ENCODE peak calls at places on chromosomes 3 and 15, in six cellular contexts. U is right lobe of liver, T is astrocyte of the spinal cord, D is choroid plexus epithelial cell, I is AG09309, G is AG04450. X is an unnamed sample.

GRCh38 chr3:107100573-107100972 is 276.7 kb upstream of the CCDC54 start:
- DNase-seq in G (no peak), D (no peak), T (no peak), I (no peak), U (no peak), X (no peak)

GRCh38 chr3:189337672-189338071 is 165.9 kb downstream of the TPRG1 start:
- DNase-seq in U (no peak), D (no peak), I (no peak), G (no peak), T (no peak), X (no peak)

GRCh38 chr3:12384451-12385233 is 95.8 kb downstream of the PPARG start:
- DNase-seq in G (no peak), I (no peak), T (no peak), U (no peak), D (peak), X (no peak)

GRCh38 chr3:133927543-133928066 is 31.9 kb upstream of the RAB6B start:
- DNase-seq in D (no peak), I (no peak), T (peak), U (peak), G (no peak), X (no peak)

GRCh38 chr3:86416334-86416733 is 574.6 kb downstream of the VGLL3 start:
- DNase-seq in G (no peak), T (peak), D (no peak), U (no peak), I (no peak), X (no peak)

GRCh38 chr3:197420115-197420514 is 121.7 kb upstream of the DLG1 start:
- DNase-seq in T (peak), G (no peak), U (no peak), D (no peak), I (no peak), X (no peak)

GRCh38 chr3:134373278-134373941 is 837 bp downstream of the AMOTL2 start:
- DNase-seq in T (peak), D (peak), U (peak), I (peak), G (peak), X (no peak)

GRCh38 chr3:143472731-143473523 is 353.4 kb downstream of the CHST2 start:
- DNase-seq in T (no peak), U (no peak), D (no peak), I (no peak), G (no peak), X (no peak)

GRCh38 chr15:64521726-64522164 is 61.4 kb downstream of the ZNF609 start:
- DNase-seq in T (peak), D (peak), I (peak), G (no peak), U (no peak), X (no peak)

GRCh38 chr15:50418041-50418583 is 6.1 kb upstream of the USP8 start:
- DNase-seq in U (no peak), T (no peak), G (no peak), I (no peak), D (no peak), X (no peak)

GRCh38 chr3:65912647-65913046 is 126.1 kb downstream of the MAGI1 start:
- DNase-seq in G (no peak), T (no peak), U (no peak), D (no peak), I (no peak), X (no peak)

GRCh38 chr3:189871384-189871783 is 240.2 kb downstream of the TP63 start:
- DNase-seq in G (no peak), I (no peak), T (no peak), D (no peak), U (no peak), X (no peak)

GRCh38 chr3:125146601-125147490 is 65.7 kb downstream of the SLC12A8 start:
- DNase-seq in I (no peak), T (no peak), D (no peak), U (peak), G (no peak), X (no peak)

GRCh38 chr15:39919396-39919739 is 698 bp downstream of the GPR176 start:
- DNase-seq in U (no peak), T (no peak), G (no peak), D (no peak), I (no peak), X (no peak)

GRCh38 chr3:8278448-8278847 is 223.2 kb upstream of the LMCD1 start:
- DNase-seq in D (no peak), I (no peak), U (no peak), T (no peak), G (no peak), X (no peak)

GRCh38 chr15:83565553-83566159 is 88.3 kb upstream of the ADAMTSL3 start:
- DNase-seq in D (peak), I (no peak), U (no peak), G (no peak), T (peak), X (no peak)

GRCh38 chr3:182239316-182239715 is 527.6 kb downstream of the SOX2 start:
- DNase-seq in D (no peak), T (no peak), U (no peak), I (no peak), G (no peak), X (no peak)

GRCh38 chr15:34650177-34650576 is 66.7 kb upstream of the GOLGA8B start:
- DNase-seq in U (no peak), G (peak), T (peak), D (peak), I (no peak), X (peak)

GRCh38 chr3:149815728-149816127 is 2.7 kb downstream of the RNF13 start:
- DNase-seq in G (no peak), U (no peak), T (no peak), I (no peak), D (no peak), X (no peak)

GRCh38 chr15:27970661-27971392 is 128.3 kb downstream of the OCA2 start:
- DNase-seq in T (no peak), D (no peak), U (no peak), G (no peak), I (no peak), X (no peak)

GRCh38 chr3:161386991-161387390 is 15.7 kb upstream of the SPTSSB start:
- DNase-seq in T (no peak), I (no peak), D (no peak), U (no peak), G (no peak), X (no peak)

GRCh38 chr15:74821091-74821789 is 5.2 kb upstream of the CPLX3 start:
- DNase-seq in I (no peak), G (no peak), D (no peak), U (no peak), T (no peak), X (no peak)

GRCh38 chr3:23840521-23840920 is 34.8 kb downstream of the UBE2E1 start:
- DNase-seq in G (no peak), U (no peak), D (no peak), I (no peak), T (no peak), X (no peak)

GRCh38 chr3:139521144-139521543 is 18.4 kb downstream of the RBP1 start:
- DNase-seq in G (no peak), I (no peak), U (no peak), D (no peak), T (no peak), X (no peak)

GRCh38 chr3:139518926-139519842 is 20.4 kb downstream of the RBP1 start:
- DNase-seq in G (no peak), T (no peak), U (no peak), I (no peak), D (no peak), X (no peak)

GRCh38 chr3:139521811-139522210 is 17.7 kb downstream of the RBP1 start:
- DNase-seq in U (no peak), T (no peak), I (no peak), G (no peak), D (no peak), X (no peak)

GRCh38 chr3:139518296-139518695 is 21.2 kb downstream of the RBP1 start:
- DNase-seq in G (no peak), D (no peak), T (no peak), I (no peak), U (no peak), X (no peak)

DNA sequence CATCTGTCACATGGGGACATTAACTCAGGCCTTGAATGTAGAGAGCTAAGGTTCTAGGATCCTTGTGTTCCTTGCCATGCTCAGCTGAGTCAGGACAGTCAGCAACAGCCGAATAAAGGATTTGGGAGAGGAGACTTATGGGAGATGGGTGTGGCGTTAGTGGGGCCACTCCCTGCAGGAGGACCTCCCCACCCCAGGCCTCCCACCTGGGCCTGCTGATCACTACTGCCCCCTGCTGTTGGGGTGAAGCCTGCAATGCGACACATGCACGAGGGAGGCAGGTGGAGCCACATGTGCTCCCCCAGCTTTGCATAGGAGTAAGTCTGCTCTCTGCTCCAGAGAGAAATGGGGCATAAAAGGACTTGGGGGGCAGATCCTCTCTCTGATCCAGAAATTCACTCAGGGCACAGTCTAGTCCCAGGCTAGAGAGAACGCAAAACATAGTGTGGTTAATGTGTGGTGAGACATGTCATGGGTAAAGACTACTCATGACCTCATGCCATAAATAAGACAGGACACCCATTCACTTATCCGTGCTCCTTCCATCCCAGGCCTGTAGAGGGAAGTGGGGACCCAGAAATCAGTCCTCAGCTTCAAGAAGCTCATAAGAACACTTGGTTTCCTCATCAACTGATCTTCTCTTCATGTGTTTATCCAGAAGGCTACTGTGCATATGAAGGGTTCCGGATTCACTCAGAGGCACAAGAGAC is 19.4 kb downstream of the RBP1 start:
- DNase-seq in I (no peak), T (peak), D (peak), G (no peak), U (no peak), X (no peak)
- TF ChIP-seq CTCF in I (peak), T (peak), D (peak), G (peak), U (peak), X (peak)

GRCh38 chr15:70156781-70157261 is 59.1 kb upstream of the TLE3 start:
- DNase-seq in G (no peak), T (peak), U (no peak), D (no peak), I (no peak), X (no peak)
- H3K4me3 ChIP-seq in G (no peak), T (no peak), U (no peak), D (no peak), I (no peak), X (no peak)

DNA sequence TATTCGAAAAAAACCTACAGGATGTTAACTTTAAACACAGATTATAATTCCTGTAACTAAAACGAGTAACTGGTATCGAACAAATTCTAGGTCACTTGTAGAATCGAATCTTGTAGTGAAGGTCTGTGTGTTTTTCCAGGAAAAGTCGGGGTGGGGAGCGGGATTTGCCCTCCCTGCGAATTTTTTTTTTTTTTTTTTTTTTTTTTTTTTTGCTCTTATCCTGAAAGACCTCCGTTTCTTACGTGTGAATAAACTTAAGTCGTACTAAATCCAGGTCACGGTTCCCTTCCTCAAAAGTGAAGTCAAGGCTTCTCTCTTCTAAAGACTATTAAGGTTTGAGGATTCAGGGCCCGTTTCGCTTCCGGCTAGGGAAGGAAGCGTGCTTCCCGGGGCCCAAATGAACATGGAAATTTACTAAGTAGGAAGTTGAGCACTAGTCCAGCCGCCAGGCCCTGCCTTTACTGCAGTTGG is 775 bp downstream of the TBC1D5 start:
- DNase-seq in U (no peak), G (no peak), D (peak), I (no peak), T (no peak), X (peak)
- TF ChIP-seq CTCF in U (no peak), G (no peak), D (no peak), I (no peak), T (no peak), X (no peak)

DNA sequence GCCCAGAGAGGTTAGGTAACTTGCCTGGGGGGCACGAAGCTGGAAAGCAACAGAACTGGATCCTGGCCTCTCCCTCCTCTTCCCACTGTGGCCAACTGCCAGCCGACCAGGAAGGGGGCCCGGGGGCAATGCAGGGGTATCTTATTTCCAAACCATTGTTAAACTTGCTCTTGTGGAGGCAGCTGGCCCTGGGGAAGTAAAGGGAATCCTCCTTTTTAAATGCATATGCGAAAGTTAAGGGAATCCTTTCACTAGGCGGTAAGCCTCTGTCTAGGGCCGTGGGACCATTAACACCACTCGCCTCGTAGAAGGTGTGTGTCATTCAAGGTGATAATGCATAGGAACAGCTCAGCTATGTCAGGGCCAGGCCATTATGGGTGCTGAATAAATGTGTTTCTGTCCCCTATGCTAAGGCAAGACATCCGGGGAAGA is 68.6 kb downstream of the ST6GAL1 start:
- DNase-seq in D (no peak), I (no peak), U (no peak), T (no peak), G (no peak), X (no peak)
- H3K4me3 ChIP-seq in D (no peak), I (no peak), U (no peak), T (no peak), G (no peak), X (no peak)

GRCh38 chr15:99961011-99961441 is 227.8 kb upstream of the LYSMD4 start:
- DNase-seq in T (peak), G (no peak), U (no peak), I (no peak), D (peak), X (no peak)

GRCh38 chr15:99963976-99964375 is 230.7 kb upstream of the LYSMD4 start:
- DNase-seq in G (no peak), I (no peak), U (no peak), D (no peak), T (no peak), X (no peak)

GRCh38 chr15:99962006-99962561 is 228.8 kb upstream of the LYSMD4 start:
- DNase-seq in U (no peak), T (no peak), D (no peak), I (no peak), G (no peak), X (no peak)

GRCh38 chr15:99965376-99965775 is 232.1 kb upstream of the LYSMD4 start:
- DNase-seq in I (no peak), U (no peak), T (no peak), G (no peak), D (no peak), X (no peak)

DNA sequence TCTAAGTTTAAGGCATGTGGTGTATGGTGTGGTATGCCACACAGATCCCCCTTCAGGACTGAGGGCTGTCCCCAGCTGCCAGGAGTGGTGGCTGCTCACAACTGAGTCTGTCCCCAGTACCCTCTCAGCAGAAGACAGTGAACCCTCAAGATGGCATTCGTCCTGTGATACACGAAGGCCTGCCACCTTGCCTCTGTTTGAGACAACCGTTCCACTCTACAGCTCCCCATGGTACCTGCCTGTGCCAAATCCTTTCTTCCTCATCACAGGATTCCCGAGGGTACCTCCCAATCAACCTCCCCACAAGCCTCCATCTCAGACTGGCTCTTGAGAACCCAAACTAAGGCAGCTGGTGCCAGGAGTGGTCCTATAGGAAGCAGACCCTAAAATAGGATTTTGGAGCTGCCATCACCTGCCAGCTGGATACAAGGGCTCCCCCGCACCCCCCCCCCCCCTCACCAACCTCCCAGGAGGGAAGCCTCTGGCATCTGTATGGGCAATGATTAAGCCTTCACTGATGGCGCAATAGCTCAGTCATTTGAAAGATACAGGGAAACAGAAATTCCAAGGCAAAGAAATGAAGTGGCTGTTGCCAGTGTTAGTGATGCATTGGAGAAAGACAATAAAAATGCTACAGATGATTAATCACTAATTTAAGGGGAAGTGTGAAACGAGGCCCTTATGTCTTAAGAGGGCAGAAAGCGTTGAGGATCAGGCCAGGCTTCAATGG is 230.0 kb upstream of the LYSMD4 start:
- DNase-seq in T (no peak), G (no peak), I (peak), U (no peak), D (no peak), X (no peak)
- TF ChIP-seq CTCF in T (no peak), G (no peak), I (no peak), U (no peak), D (no peak), X (no peak)

X was measured in BJ.